ENCODE peak calls at places on chromosomes 4 and X, in eight cellular contexts. T, O, G, X, U, D, S and Y are unnamed samples.

GRCh38 chr4:167873536-167873935 is 218.8 kb upstream of the ANXA10 start:
- DNase-seq in X (no peak), T (no peak), G (peak), U (no peak), S (no peak), D (no peak), O (no peak), Y (no peak)

GRCh38 chr4:163495900-163496299 is 1.4 kb downstream of the TMA16 start:
- DNase-seq in D (no peak), O (no peak), U (no peak), G (peak), T (peak), X (no peak), S (no peak), Y (no peak)

GRCh38 chrX:9393571-9393970 is 71.3 kb upstream of the TBL1X start:
- DNase-seq in S (no peak), T (no peak), G (no peak), D (no peak), X (no peak), O (no peak), U (no peak), Y (no peak)

GRCh38 chrX:97119474-97120109 is 235.9 kb downstream of the RPA4 start:
- DNase-seq in G (no peak), O (no peak), U (no peak), S (no peak), X (no peak), D (no peak), T (no peak), Y (no peak)

GRCh38 chrX:78024349-78025108 is 55.1 kb upstream of the PGAM4 start:
- DNase-seq in X (no peak), O (peak), U (no peak), T (no peak), S (no peak), G (no peak), D (peak), Y (no peak)

GRCh38 chrX:15274946-15275345 is 5.1 kb upstream of the ASB9 start:
- DNase-seq in G (no peak), O (no peak), X (no peak), U (no peak), T (no peak), D (no peak), S (no peak), Y (no peak)

GRCh38 chr4:1171306-1172227 is 816 bp downstream of the SPON2 start:
- DNase-seq in O (peak), D (no peak), G (peak), X (no peak), T (no peak), S (no peak), U (peak), Y (no peak)

GRCh38 chrX:122866527-122866926 is 317.6 kb upstream of the GRIA3 start:
- DNase-seq in X (no peak), S (no peak), G (peak), U (no peak), D (peak), T (no peak), O (no peak), Y (no peak)

GRCh38 chr4:55175779-55176231 is 50.4 kb upstream of the KDR start:
- DNase-seq in U (no peak), O (no peak), D (peak), X (no peak), S (no peak), G (peak), T (no peak), Y (no peak)

GRCh38 chr4:126533176-126533575 is 1099.6 kb upstream of the INTU start:
- DNase-seq in D (peak), U (no peak), X (no peak), G (peak), S (no peak), O (no peak), T (no peak), Y (no peak)